ENCODE peak calls at places on chromosomes 3 and 15, in seven cellular contexts. One of them, this sample, is unnamed.

GRCh38 chr3:10277115-10277625 is 15.6 kb downstream of the GHRL start:
- DNase-seq in Calu3: no peak
- DNase-seq in transverse colon: no peak
- DNase-seq in thyroid gland: no peak
- DNase-seq in tibial artery: no peak
- DNase-seq in neural crest cell: no peak
- DNase-seq in cardiac fibroblast: no peak
- DNase-seq in this sample: no peak

GRCh38 chr3:132242095-132242494 is 75.1 kb upstream of the ACP3 start:
- DNase-seq in neural crest cell: no peak
- DNase-seq in tibial artery: no peak
- DNase-seq in Calu3: no peak
- DNase-seq in cardiac fibroblast: no peak
- DNase-seq in transverse colon: no peak
- DNase-seq in thyroid gland: no peak
- DNase-seq in this sample: no peak

GRCh38 chr3:72957303-72957702 is 39.3 kb upstream of the PPP4R2 start:
- DNase-seq in cardiac fibroblast: no peak
- DNase-seq in tibial artery: no peak
- DNase-seq in transverse colon: no peak
- DNase-seq in Calu3: peak
- DNase-seq in thyroid gland: no peak
- DNase-seq in neural crest cell: peak
- DNase-seq in this sample: peak

GRCh38 chr3:32432711-32433530 is 41.3 kb downstream of the CMTM7 start:
- DNase-seq in neural crest cell: no peak
- DNase-seq in transverse colon: no peak
- DNase-seq in cardiac fibroblast: peak
- DNase-seq in Calu3: no peak
- DNase-seq in tibial artery: no peak
- DNase-seq in thyroid gland: no peak
- DNase-seq in this sample: no peak

GRCh38 chr3:56917337-56917697 is 115.6 kb upstream of the ARHGEF3 start:
- DNase-seq in neural crest cell: no peak
- DNase-seq in cardiac fibroblast: no peak
- DNase-seq in transverse colon: no peak
- DNase-seq in Calu3: no peak
- DNase-seq in thyroid gland: no peak
- DNase-seq in tibial artery: no peak
- DNase-seq in this sample: no peak

GRCh38 chr3:140363801-140364200 is 314.1 kb upstream of the TRIM42 start:
- DNase-seq in Calu3: peak
- DNase-seq in tibial artery: no peak
- DNase-seq in transverse colon: no peak
- DNase-seq in neural crest cell: no peak
- DNase-seq in cardiac fibroblast: peak
- DNase-seq in thyroid gland: peak
- DNase-seq in this sample: no peak

GRCh38 chr15:73632670-73633058 is 525 bp downstream of the NPTN start:
- DNase-seq in cardiac fibroblast: no peak
- DNase-seq in tibial artery: peak
- DNase-seq in transverse colon: no peak
- DNase-seq in Calu3: no peak
- DNase-seq in thyroid gland: no peak
- DNase-seq in neural crest cell: peak
- DNase-seq in this sample: no peak

GRCh38 chr3:140898340-140899180 is 43.1 kb upstream of the SLC25A36 start:
- DNase-seq in Calu3: peak
- DNase-seq in cardiac fibroblast: peak
- DNase-seq in tibial artery: no peak
- DNase-seq in transverse colon: no peak
- DNase-seq in thyroid gland: no peak
- DNase-seq in neural crest cell: peak
- DNase-seq in this sample: peak

GRCh38 chr3:12193485-12194165 is 34.9 kb upstream of the TIMP4 start:
- DNase-seq in thyroid gland: no peak
- DNase-seq in transverse colon: peak
- DNase-seq in cardiac fibroblast: peak
- DNase-seq in Calu3: peak
- DNase-seq in tibial artery: peak
- DNase-seq in neural crest cell: no peak
- DNase-seq in this sample: no peak

GRCh38 chr15:46786886-46787285 is 930.4 kb upstream of the SEMA6D start:
- DNase-seq in transverse colon: no peak
- DNase-seq in cardiac fibroblast: no peak
- DNase-seq in tibial artery: no peak
- DNase-seq in neural crest cell: no peak
- DNase-seq in thyroid gland: no peak
- DNase-seq in Calu3: no peak
- DNase-seq in this sample: no peak
- TF ChIP-seq CTCF in transverse colon: no peak
- TF ChIP-seq CTCF in cardiac fibroblast: no peak
- TF ChIP-seq CTCF in tibial artery: no peak
- TF ChIP-seq CTCF in neural crest cell: no peak
- TF ChIP-seq CTCF in thyroid gland: no peak
- TF ChIP-seq CTCF in Calu3: no peak
- TF ChIP-seq CTCF in this sample: no peak

GRCh38 chr15:84638103-84638502 is 16.0 kb downstream of the WDR73 start:
- DNase-seq in thyroid gland: peak
- DNase-seq in transverse colon: no peak
- DNase-seq in tibial artery: no peak
- DNase-seq in cardiac fibroblast: peak
- DNase-seq in Calu3: no peak
- DNase-seq in neural crest cell: no peak
- DNase-seq in this sample: no peak
- TF ChIP-seq CTCF in thyroid gland: no peak
- TF ChIP-seq CTCF in transverse colon: no peak
- TF ChIP-seq CTCF in tibial artery: no peak
- TF ChIP-seq CTCF in cardiac fibroblast: no peak
- TF ChIP-seq CTCF in Calu3: no peak
- TF ChIP-seq CTCF in neural crest cell: no peak
- TF ChIP-seq CTCF in this sample: no peak

GRCh38 chr15:31353931-31354330 is 27.3 kb downstream of the KLF13 start:
- DNase-seq in transverse colon: no peak
- DNase-seq in tibial artery: no peak
- DNase-seq in thyroid gland: peak
- DNase-seq in neural crest cell: no peak
- DNase-seq in cardiac fibroblast: no peak
- DNase-seq in Calu3: no peak
- DNase-seq in this sample: no peak
- TF ChIP-seq CTCF in transverse colon: no peak
- TF ChIP-seq CTCF in tibial artery: no peak
- TF ChIP-seq CTCF in thyroid gland: no peak
- TF ChIP-seq CTCF in neural crest cell: no peak
- TF ChIP-seq CTCF in cardiac fibroblast: no peak
- TF ChIP-seq CTCF in Calu3: no peak
- TF ChIP-seq CTCF in this sample: no peak

DNA sequence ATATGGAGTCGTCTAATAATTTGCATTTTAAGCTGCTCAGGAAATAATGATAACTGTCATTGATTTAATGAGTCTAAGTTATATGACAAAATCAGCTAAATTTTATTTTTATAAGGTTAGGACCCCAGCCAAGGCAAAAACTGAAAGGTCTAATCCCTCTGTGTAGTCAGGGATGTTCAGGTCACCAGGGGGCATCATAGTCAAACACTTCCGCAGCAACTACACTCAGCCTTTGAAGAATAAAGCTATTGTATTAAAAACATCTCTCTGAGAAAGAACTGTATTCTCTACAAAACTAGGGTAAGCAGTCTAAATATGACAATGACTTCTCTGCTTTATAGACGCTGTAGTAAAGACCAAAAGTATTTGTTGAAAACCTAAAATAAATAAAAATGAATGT is 15.0 kb downstream of the INTS14 start:
- DNase-seq in transverse colon: no peak
- DNase-seq in thyroid gland: no peak
- DNase-seq in tibial artery: no peak
- DNase-seq in cardiac fibroblast: peak
- DNase-seq in Calu3: peak
- DNase-seq in neural crest cell: peak
- DNase-seq in this sample: no peak
- TF ChIP-seq CTCF in transverse colon: no peak
- TF ChIP-seq CTCF in thyroid gland: no peak
- TF ChIP-seq CTCF in tibial artery: no peak
- TF ChIP-seq CTCF in cardiac fibroblast: peak
- TF ChIP-seq CTCF in Calu3: no peak
- TF ChIP-seq CTCF in neural crest cell: peak
- TF ChIP-seq CTCF in this sample: no peak

GRCh38 chr3:196517142-196517808 is 2.1 kb upstream of the SMCO1 start:
- DNase-seq in neural crest cell: no peak
- DNase-seq in tibial artery: no peak
- DNase-seq in Calu3: no peak
- DNase-seq in cardiac fibroblast: no peak
- DNase-seq in thyroid gland: no peak
- DNase-seq in transverse colon: no peak
- DNase-seq in this sample: no peak
- TF ChIP-seq CTCF in neural crest cell: no peak
- TF ChIP-seq CTCF in tibial artery: no peak
- TF ChIP-seq CTCF in Calu3: no peak
- TF ChIP-seq CTCF in cardiac fibroblast: no peak
- TF ChIP-seq CTCF in thyroid gland: no peak
- TF ChIP-seq CTCF in transverse colon: no peak
- TF ChIP-seq CTCF in this sample: no peak

GRCh38 chr3:30135190-30135589 is 471.2 kb upstream of the TGFBR2 start:
- DNase-seq in cardiac fibroblast: peak
- DNase-seq in tibial artery: no peak
- DNase-seq in thyroid gland: no peak
- DNase-seq in transverse colon: no peak
- DNase-seq in neural crest cell: no peak
- DNase-seq in Calu3: no peak
- DNase-seq in this sample: no peak
- TF ChIP-seq CTCF in cardiac fibroblast: peak
- TF ChIP-seq CTCF in tibial artery: no peak
- TF ChIP-seq CTCF in thyroid gland: no peak
- TF ChIP-seq CTCF in transverse colon: no peak
- TF ChIP-seq CTCF in neural crest cell: no peak
- TF ChIP-seq CTCF in Calu3: no peak
- TF ChIP-seq CTCF in this sample: no peak

GRCh38 chr3:50155891-50156290 is 767 bp downstream of the SEMA3F start:
- DNase-seq in neural crest cell: no peak
- DNase-seq in cardiac fibroblast: no peak
- DNase-seq in Calu3: no peak
- DNase-seq in thyroid gland: peak
- DNase-seq in transverse colon: no peak
- DNase-seq in tibial artery: no peak
- DNase-seq in this sample: peak

GRCh38 chr3:50154476-50154839 is 666 bp upstream of the SEMA3F start:
- DNase-seq in transverse colon: no peak
- DNase-seq in neural crest cell: peak
- DNase-seq in thyroid gland: no peak
- DNase-seq in Calu3: peak
- DNase-seq in cardiac fibroblast: no peak
- DNase-seq in tibial artery: no peak
- DNase-seq in this sample: no peak

GRCh38 chr3:50153782-50154475 is 1.2 kb upstream of the SEMA3F start:
- DNase-seq in cardiac fibroblast: no peak
- DNase-seq in transverse colon: no peak
- DNase-seq in neural crest cell: no peak
- DNase-seq in Calu3: no peak
- DNase-seq in thyroid gland: no peak
- DNase-seq in tibial artery: no peak
- DNase-seq in this sample: no peak

GRCh38 chr3:50155491-50155878 is 361 bp downstream of the SEMA3F start:
- DNase-seq in thyroid gland: no peak
- DNase-seq in Calu3: no peak
- DNase-seq in neural crest cell: no peak
- DNase-seq in transverse colon: no peak
- DNase-seq in cardiac fibroblast: no peak
- DNase-seq in tibial artery: no peak
- DNase-seq in this sample: no peak

GRCh38 chr3:50154840-50155490 is at the start of gene SEMA3F:
- DNase-seq in Calu3: peak
- DNase-seq in tibial artery: peak
- DNase-seq in transverse colon: peak
- DNase-seq in thyroid gland: peak
- DNase-seq in cardiac fibroblast: peak
- DNase-seq in neural crest cell: peak
- DNase-seq in this sample: peak
- TF ChIP-seq CTCF in Calu3: no peak
- TF ChIP-seq CTCF in tibial artery: peak
- TF ChIP-seq CTCF in transverse colon: no peak
- TF ChIP-seq CTCF in thyroid gland: no peak
- TF ChIP-seq CTCF in cardiac fibroblast: no peak
- TF ChIP-seq CTCF in neural crest cell: peak
- TF ChIP-seq CTCF in this sample: no peak

GRCh38 chr3:149343951-149344350 is 10.5 kb upstream of the TM4SF18 start:
- DNase-seq in cardiac fibroblast: no peak
- DNase-seq in neural crest cell: no peak
- DNase-seq in tibial artery: no peak
- DNase-seq in Calu3: peak
- DNase-seq in thyroid gland: no peak
- DNase-seq in transverse colon: no peak
- DNase-seq in this sample: no peak
- TF ChIP-seq CTCF in cardiac fibroblast: no peak
- TF ChIP-seq CTCF in neural crest cell: no peak
- TF ChIP-seq CTCF in tibial artery: no peak
- TF ChIP-seq CTCF in Calu3: no peak
- TF ChIP-seq CTCF in thyroid gland: no peak
- TF ChIP-seq CTCF in transverse colon: no peak
- TF ChIP-seq CTCF in this sample: no peak

DNA sequence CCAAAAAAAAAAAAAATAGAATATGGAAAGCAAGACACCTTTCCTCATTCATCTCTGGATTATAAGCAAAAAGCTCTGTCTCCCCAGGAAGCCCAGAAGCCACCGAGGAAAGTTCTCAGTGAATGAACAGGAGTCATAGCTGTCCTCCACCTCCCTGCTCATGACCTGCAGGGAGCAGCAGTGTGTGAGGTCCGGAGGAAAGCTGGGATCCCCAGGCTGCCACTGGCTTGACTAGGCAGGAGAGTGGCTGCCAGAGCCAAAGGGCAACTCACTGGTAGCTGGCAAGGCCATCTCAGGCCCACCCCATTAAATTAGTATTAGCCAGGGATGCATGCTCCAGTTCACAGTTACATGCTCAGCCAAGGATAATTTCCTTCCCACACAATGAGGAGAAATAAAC is 191.6 kb upstream of the STT3B start:
- DNase-seq in transverse colon: no peak
- DNase-seq in neural crest cell: no peak
- DNase-seq in cardiac fibroblast: no peak
- DNase-seq in thyroid gland: peak
- DNase-seq in Calu3: peak
- DNase-seq in tibial artery: no peak
- DNase-seq in this sample: peak
- TF ChIP-seq CTCF in transverse colon: no peak
- TF ChIP-seq CTCF in neural crest cell: no peak
- TF ChIP-seq CTCF in cardiac fibroblast: peak
- TF ChIP-seq CTCF in thyroid gland: no peak
- TF ChIP-seq CTCF in Calu3: no peak
- TF ChIP-seq CTCF in tibial artery: no peak
- TF ChIP-seq CTCF in this sample: no peak

DNA sequence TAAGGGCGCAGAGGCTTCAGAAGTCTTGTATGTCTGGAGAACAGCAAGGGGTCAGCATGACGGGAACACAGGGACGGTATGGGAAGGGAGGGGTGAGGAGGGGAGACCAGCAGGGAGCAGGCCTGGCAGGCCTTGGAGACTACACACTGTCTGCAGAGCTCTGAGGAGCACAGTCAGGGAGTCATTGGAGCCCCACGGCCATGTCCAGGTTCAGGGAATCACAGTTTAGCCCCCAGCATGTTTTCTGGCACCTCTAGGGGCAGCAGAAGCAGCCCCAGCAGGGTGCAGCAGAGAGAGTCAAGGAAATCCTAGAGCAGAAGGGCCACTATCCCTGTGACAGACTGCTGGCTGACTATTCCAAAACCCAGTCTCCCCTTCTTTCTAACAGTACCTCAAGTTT is 3.2 kb downstream of the LAMP3 start:
- DNase-seq in neural crest cell: no peak
- DNase-seq in transverse colon: no peak
- DNase-seq in tibial artery: no peak
- DNase-seq in cardiac fibroblast: no peak
- DNase-seq in thyroid gland: no peak
- DNase-seq in Calu3: peak
- DNase-seq in this sample: no peak
- TF ChIP-seq CTCF in neural crest cell: peak
- TF ChIP-seq CTCF in transverse colon: no peak
- TF ChIP-seq CTCF in tibial artery: no peak
- TF ChIP-seq CTCF in cardiac fibroblast: peak
- TF ChIP-seq CTCF in thyroid gland: no peak
- TF ChIP-seq CTCF in Calu3: peak
- TF ChIP-seq CTCF in this sample: no peak

This sample was measured in nephron progenitor cell.